ENCODE peak calls at places on chromosomes 7 and 10, in eight cellular contexts. J is glutamatergic neuron, P is fibroblast of lung, X is fibroblast of the aortic adventitia, U is kidney epithelial cell, R is uterus, Q is kidney, N is nephron progenitor cell. V is an unnamed sample.

GRCh38 chr10:63083904-63084689 is 49.0 kb upstream of the NRBF2 start:
- DNase-seq in J (peak), P (peak), X (peak), U (peak), R (peak), Q (no peak), N (peak), V (no peak)

GRCh38 chr10:101580486-101581399 is 7.3 kb downstream of the POLL start:
- DNase-seq in J (no peak), P (no peak), X (no peak), U (no peak), R (no peak), Q (peak), N (no peak), V (no peak)

GRCh38 chr7:157427811-157428553 is 91.2 kb downstream of the DNAJB6 start:
- DNase-seq in J (no peak), P (no peak), X (no peak), U (no peak), R (no peak), Q (peak), N (no peak), V (no peak)

GRCh38 chr10:29535778-29536459 is 98.9 kb downstream of the SVIL start:
- DNase-seq in J (no peak), P (no peak), X (no peak), U (no peak), R (no peak), Q (no peak), N (no peak), V (peak)

GRCh38 chr7:156895024-156895780 is 2.2 kb upstream of the LMBR1 start:
- DNase-seq in J (no peak), P (no peak), X (no peak), U (no peak), R (peak), Q (no peak), N (no peak), V (peak)

GRCh38 chr10:32061440-32061839 is 5.2 kb upstream of the KIF5B start:
- DNase-seq in J (no peak), P (no peak), X (no peak), U (no peak), R (no peak), Q (no peak), N (no peak), V (no peak)

GRCh38 chr10:127151981-127152699 is 44.3 kb downstream of the INSYN2A start:
- DNase-seq in J (no peak), P (peak), X (no peak), U (no peak), R (no peak), Q (no peak), N (no peak), V (no peak)

GRCh38 chr7:130695840-130696239 is 9.5 kb upstream of the TSGA13 start:
- DNase-seq in J (no peak), P (peak), X (peak), U (no peak), R (no peak), Q (no peak), N (no peak), V (no peak)

GRCh38 chr10:76433161-76434005 is 1002.0 kb downstream of the LRMDA start:
- DNase-seq in J (peak), P (no peak), X (no peak), U (no peak), R (no peak), Q (no peak), N (no peak), V (no peak)

GRCh38 chr7:156261581-156261980 is 379.0 kb upstream of the RNF32 start:
- DNase-seq in J (no peak), P (no peak), X (no peak), U (no peak), R (no peak), Q (no peak), N (no peak), V (no peak)

GRCh38 chr7:139850906-139851305 is 21.8 kb downstream of the TBXAS1 start:
- DNase-seq in J (no peak), P (peak), X (peak), U (no peak), R (no peak), Q (no peak), N (no peak), V (no peak)

GRCh38 chr10:19801369-19801768 is 14.9 kb upstream of the PLXDC2 start:
- DNase-seq in J (no peak), P (no peak), X (no peak), U (no peak), R (no peak), Q (no peak), N (no peak), V (no peak)

GRCh38 chr7:132869166-132869861 is 212.6 kb downstream of the CHCHD3 start:
- DNase-seq in J (no peak), P (no peak), X (no peak), U (no peak), R (no peak), Q (no peak), N (no peak), V (no peak)

GRCh38 chr7:232571-233455 is 40.4 kb downstream of the FAM20C start:
- DNase-seq in J (no peak), P (peak), X (peak), U (no peak), R (no peak), Q (no peak), N (no peak), V (no peak)

GRCh38 chr10:59724098-59724938 is 14.7 kb upstream of the SLC16A9 start:
- DNase-seq in J (no peak), P (no peak), X (no peak), U (no peak), R (no peak), Q (no peak), N (no peak), V (no peak)

GRCh38 chr10:91589015-91589655 is 43.7 kb downstream of the PPP1R3C start:
- DNase-seq in J (no peak), P (peak), X (peak), U (no peak), R (peak), Q (no peak), N (peak), V (no peak)

GRCh38 chr7:31633894-31634494 is 53.0 kb upstream of the PPP1R17 start:
- DNase-seq in J (peak), P (peak), X (peak), U (peak), R (peak), Q (no peak), N (peak), V (no peak)

GRCh38 chr7:22444181-22444966 is 55.6 kb downstream of the STEAP1B start:
- DNase-seq in J (no peak), P (no peak), X (no peak), U (no peak), R (peak), Q (peak), N (no peak), V (no peak)

GRCh38 chr7:157474685-157475084 is 137.9 kb downstream of the DNAJB6 start:
- DNase-seq in J (peak), P (no peak), X (no peak), U (no peak), R (no peak), Q (no peak), N (peak), V (peak)

GRCh38 chr10:49164587-49165188 is 23.5 kb downstream of the TMEM273 start:
- DNase-seq in J (peak), P (peak), X (peak), U (no peak), R (no peak), Q (no peak), N (peak), V (no peak)

GRCh38 chr10:124653811-124654651 is 90.1 kb downstream of the FAM53B start:
- DNase-seq in J (no peak), P (no peak), X (no peak), U (no peak), R (peak), Q (no peak), N (no peak), V (no peak)

GRCh38 chr10:63268798-63269503 is 135.8 kb downstream of the NRBF2 start:
- DNase-seq in J (peak), P (peak), X (peak), U (peak), R (peak), Q (peak), N (peak), V (peak)

GRCh38 chr10:78972160-78972946 is 96.4 kb upstream of the ZMIZ1 start:
- DNase-seq in J (peak), P (peak), X (peak), U (no peak), R (peak), Q (peak), N (peak), V (peak)

GRCh38 chr7:1473864-1474512 is 14.7 kb upstream of the MICALL2 start:
- DNase-seq in J (peak), P (peak), X (peak), U (no peak), R (peak), Q (peak), N (peak), V (peak)

GRCh38 chr10:128095753-128096469 is 30.3 kb downstream of the MKI67 start:
- DNase-seq in J (no peak), P (no peak), X (no peak), U (no peak), R (no peak), Q (no peak), N (no peak), V (peak)

GRCh38 chr10:17248964-17249363 is 20.9 kb downstream of the VIM start:
- DNase-seq in J (no peak), P (no peak), X (peak), U (no peak), R (no peak), Q (no peak), N (no peak), V (no peak)

GRCh38 chr10:28411648-28412047 is 108.8 kb upstream of the MPP7 start:
- DNase-seq in J (no peak), P (no peak), X (no peak), U (no peak), R (no peak), Q (no peak), N (no peak), V (no peak)

GRCh38 chr7:12322287-12322902 is 81.3 kb downstream of the VWDE start:
- DNase-seq in J (no peak), P (peak), X (peak), U (no peak), R (no peak), Q (no peak), N (no peak), V (no peak)
- TF ChIP-seq CTCF in J (peak), P (peak), X (peak), U (peak), R (peak), Q (peak), N (peak), V (peak)

GRCh38 chr10:58177362-58177947 is 90.2 kb downstream of the IPMK start:
- DNase-seq in J (no peak), P (peak), X (peak), U (no peak), R (no peak), Q (no peak), N (no peak), V (no peak)
- TF ChIP-seq CTCF in J (peak), P (peak), X (peak), U (peak), R (peak), Q (peak), N (peak), V (peak)

GRCh38 chr10:126126023-126126422 is 229.7 kb downstream of the FANK1 start:
- DNase-seq in J (no peak), P (no peak), X (no peak), U (no peak), R (no peak), Q (no peak), N (no peak), V (no peak)
- TF ChIP-seq CTCF in J (no peak), P (no peak), X (no peak), U (no peak), R (no peak), Q (no peak), N (no peak), V (no peak)

GRCh38 chr10:14240253-14241189 is 90.2 kb downstream of the FRMD4A start:
- DNase-seq in J (no peak), P (peak), X (no peak), U (no peak), R (no peak), Q (no peak), N (no peak), V (no peak)
- TF ChIP-seq CTCF in J (peak), P (no peak), X (no peak), U (no peak), R (no peak), Q (no peak), N (no peak), V (peak)